ENCODE peak calls at places on chromosome 3, in seven cellular contexts. N is breast epithelium, M is stomach, W is tibial nerve, C is psoas muscle, K is cardiac muscle cell, Y is tibial artery. S is an unnamed sample. For H3K4me1, the result is how much of the 10 kb centered on the place peaks cover.

GRCh38 chr3:127694467-127695215 is 21.9 kb downstream of the ABTB1 start:
- DNase-seq in N (no peak), M (peak), W (no peak), C (peak), K (no peak), Y (peak), S (no peak)

GRCh38 chr3:182629521-182629920 is 163.8 kb upstream of the ATP11B start:
- DNase-seq in N (no peak), M (no peak), W (no peak), C (no peak), K (no peak), Y (no peak), S (no peak)

GRCh38 chr3:11480663-11481298 is 162.9 kb downstream of the VGLL4 start:
- DNase-seq in N (no peak), M (peak), W (no peak), C (no peak), K (no peak), Y (no peak), S (no peak)

GRCh38 chr3:122000936-122001605 is 21.0 kb downstream of the ILDR1 start:
- DNase-seq in N (no peak), M (no peak), W (no peak), C (no peak), K (no peak), Y (no peak), S (no peak)

GRCh38 chr3:99499235-99499798 is 139.1 kb upstream of the COL8A1 start:
- DNase-seq in N (no peak), M (peak), W (no peak), C (no peak), K (peak), Y (peak), S (no peak)

GRCh38 chr3:71309886-71310285 is 273.6 kb downstream of the FOXP1 start:
- DNase-seq in N (no peak), M (no peak), W (no peak), C (no peak), K (no peak), Y (no peak), S (no peak)

GRCh38 chr3:49799761-49800160 is at the start of gene CDHR4:
- DNase-seq in N (no peak), M (no peak), W (peak), C (peak), K (peak), Y (peak), S (no peak)

GRCh38 chr3:23800731-23801130 is 5.0 kb upstream of the UBE2E1 start:
- DNase-seq in N (no peak), M (no peak), W (no peak), C (no peak), K (peak), Y (no peak), S (no peak)

GRCh38 chr3:65354880-65355279 is 667.1 kb upstream of the ADAMTS9 start:
- DNase-seq in N (no peak), M (no peak), W (no peak), C (no peak), K (no peak), Y (no peak), S (no peak)

GRCh38 chr3:198107840-198108734 is 148.1 kb downstream of the LMLN start:
- DNase-seq in N (no peak), M (no peak), W (no peak), C (no peak), K (no peak), Y (no peak), S (no peak)

GRCh38 chr3:123546133-123546755 is 38.6 kb downstream of the HACD2 start:
- DNase-seq in N (no peak), M (no peak), W (no peak), C (no peak), K (peak), Y (no peak), S (no peak)

GRCh38 chr3:72375237-72376154 is 472.7 kb downstream of the SHQ1 start:
- DNase-seq in N (no peak), M (no peak), W (no peak), C (no peak), K (no peak), Y (no peak), S (no peak)

GRCh38 chr3:11077466-11077865 is 76.8 kb upstream of the HRH1 start:
- DNase-seq in N (no peak), M (no peak), W (no peak), C (no peak), K (peak), Y (no peak), S (no peak)

GRCh38 chr3:14403636-14404395 is 1.4 kb downstream of the SLC6A6 start:
- DNase-seq in N (no peak), M (peak), W (no peak), C (peak), K (no peak), Y (peak), S (no peak)

GRCh38 chr3:61772439-61772838 is 211.1 kb downstream of the PTPRG start:
- DNase-seq in N (no peak), M (no peak), W (no peak), C (no peak), K (no peak), Y (no peak), S (no peak)

GRCh38 chr3:134857776-134858515 is 62.9 kb downstream of the EPHB1 start:
- DNase-seq in N (no peak), M (no peak), W (no peak), C (no peak), K (no peak), Y (no peak), S (no peak)

GRCh38 chr3:52844290-52844985 is 9.6 kb upstream of the MUSTN1 start:
- DNase-seq in N (no peak), M (no peak), W (no peak), C (no peak), K (no peak), Y (peak), S (no peak)

GRCh38 chr3:59818033-59818936 is 768.5 kb upstream of the CFAP20DC start:
- DNase-seq in N (peak), M (peak), W (peak), C (peak), K (peak), Y (peak), S (no peak)

GRCh38 chr3:59300727-59301134 is 250.9 kb upstream of the CFAP20DC start:
- DNase-seq in N (no peak), M (no peak), W (no peak), C (no peak), K (peak), Y (no peak), S (no peak)

GRCh38 chr3:66703501-66703900 is 202.7 kb upstream of the LRIG1 start:
- DNase-seq in N (no peak), M (no peak), W (no peak), C (no peak), K (peak), Y (no peak), S (no peak)

GRCh38 chr3:49929333-49930240 is at the start of gene MON1A:
- DNase-seq in N (peak), M (peak), W (peak), C (peak), K (peak), Y (peak), S (peak)

GRCh38 chr3:46549989-46550388 is 16.1 kb downstream of the LRRC2 start:
- DNase-seq in N (no peak), M (no peak), W (no peak), C (no peak), K (no peak), Y (no peak), S (no peak)

GRCh38 chr3:195892355-195893120 is 15.8 kb downstream of the TNK2 start:
- DNase-seq in N (peak), M (no peak), W (peak), C (peak), K (peak), Y (peak), S (no peak)

GRCh38 chr3:73745429-73746247 is 120.9 kb upstream of the PDZRN3 start:
- DNase-seq in N (no peak), M (no peak), W (no peak), C (no peak), K (peak), Y (no peak), S (no peak)

GRCh38 chr3:76383781-76384180 is 598.4 kb upstream of the ZNF717 start:
- DNase-seq in N (no peak), M (no peak), W (no peak), C (no peak), K (no peak), Y (no peak), S (no peak)

GRCh38 chr3:124092811-124093210 is 100.9 kb upstream of the ROPN1 start:
- DNase-seq in N (no peak), M (no peak), W (no peak), C (no peak), K (no peak), Y (no peak), S (no peak)

GRCh38 chr3:114624676-114625181 is 330.9 kb downstream of the TIGIT start:
- DNase-seq in N (peak), M (peak), W (peak), C (peak), K (peak), Y (peak), S (no peak)

DNA sequence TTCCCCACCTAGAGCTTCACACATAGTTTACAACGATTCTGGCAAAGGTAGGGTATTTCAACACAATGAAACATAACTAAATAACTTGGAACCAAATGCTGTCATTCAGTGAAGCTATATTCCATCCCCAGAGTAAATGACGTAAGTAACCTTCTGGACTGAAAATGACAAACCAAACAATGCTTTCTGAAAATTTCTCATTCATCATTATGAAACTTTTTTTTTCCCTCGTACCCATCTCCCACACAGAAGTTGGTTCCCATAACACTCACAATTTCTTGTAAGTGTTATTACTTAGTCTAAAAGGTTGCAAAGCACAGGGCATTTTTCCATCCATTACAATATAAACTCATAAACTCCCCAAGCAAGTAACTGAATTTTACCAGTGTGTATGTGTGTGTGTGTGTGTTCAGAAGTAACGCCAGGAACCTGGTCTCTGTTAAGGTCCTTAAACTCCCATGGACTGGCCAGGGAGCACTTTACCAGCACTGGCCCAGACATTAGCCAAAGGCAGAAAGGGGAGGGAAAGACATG is 41.6 kb downstream of the CBLB start:
- DNase-seq in N (no peak), M (no peak), W (no peak), C (no peak), K (peak), Y (no peak), S (no peak)
- H3K4me1 ChIP-seq in N (under half), M (under half), W (under half), C (half or more), K (under half), Y (half or more), S (under half)

GRCh38 chr3:32323605-32324004 is 68.0 kb upstream of the CMTM7 start:
- DNase-seq in N (no peak), M (no peak), W (no peak), C (no peak), K (no peak), Y (no peak), S (no peak)

GRCh38 chr3:32326791-32327190 is 64.9 kb upstream of the CMTM7 start:
- DNase-seq in N (no peak), M (no peak), W (no peak), C (no peak), K (no peak), Y (no peak), S (no peak)

GRCh38 chr3:32321095-32321835 is 70.4 kb upstream of the CMTM7 start:
- DNase-seq in N (no peak), M (no peak), W (no peak), C (no peak), K (no peak), Y (no peak), S (no peak)

GRCh38 chr3:32322311-32322710 is 69.3 kb upstream of the CMTM7 start:
- DNase-seq in N (no peak), M (no peak), W (no peak), C (no peak), K (no peak), Y (no peak), S (no peak)

GRCh38 chr3:32325957-32326356 is 65.7 kb upstream of the CMTM7 start:
- DNase-seq in N (no peak), M (no peak), W (no peak), C (no peak), K (peak), Y (no peak), S (no peak)
- H3K27ac ChIP-seq in N (no peak), M (no peak), W (no peak), C (no peak), K (no peak), Y (no peak), S (no peak)

GRCh38 chr3:149371001-149371722 is 6.3 kb downstream of the TM4SF1 start:
- DNase-seq in N (no peak), M (no peak), W (no peak), C (no peak), K (peak), Y (no peak), S (no peak)
- H3K4me1 ChIP-seq in N (under half), M (half or more), W (under half), C (under half), K (under half), Y (half or more), S (under half)

DNA sequence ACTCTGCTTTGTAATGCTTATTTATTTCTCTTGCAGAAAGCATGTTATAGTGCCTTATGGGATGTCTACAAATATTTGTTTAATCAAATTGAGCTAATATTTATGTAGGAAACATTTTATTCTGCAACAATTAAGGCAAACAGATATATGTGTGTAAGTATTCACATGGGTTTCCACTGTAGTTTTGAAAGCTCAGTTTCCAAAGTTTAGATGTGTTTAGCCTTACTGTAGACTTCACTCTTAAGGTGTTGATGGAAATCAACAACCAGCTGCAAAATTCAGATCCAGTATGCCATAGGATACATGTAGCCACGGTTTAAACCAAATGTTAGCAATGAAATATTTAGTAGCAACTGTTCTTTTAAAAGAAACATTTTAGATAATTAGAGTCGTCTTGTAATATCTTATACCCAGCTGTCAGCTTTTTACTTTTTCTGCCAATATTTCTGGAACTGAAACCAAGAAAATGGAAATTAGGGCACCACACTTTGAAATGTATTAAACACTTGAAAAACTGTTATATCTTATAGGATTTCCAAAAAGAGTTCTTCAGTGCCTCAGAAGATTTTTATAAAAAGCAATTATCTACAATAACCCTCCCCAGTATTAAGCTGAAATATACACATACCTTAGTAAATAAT is 18.5 kb downstream of the PIK3CA start:
- DNase-seq in N (no peak), M (no peak), W (no peak), C (no peak), K (no peak), Y (no peak), S (no peak)
- H3K27ac ChIP-seq in N (no peak), M (no peak), W (no peak), C (no peak), K (no peak), Y (no peak), S (no peak)

S was measured in effector memory CD4-positive, alpha-beta T cell.